ENCODE peak calls at places on chromosomes 5 and 9, in ten cellular contexts. One of them, this sample, is unnamed.
A peak's percentile ranks its signal among the peaks of the same experiment; 100 is the strongest.

GRCh38 chr5:136768457-136768856 is 403.1 kb upstream of the TRPC7 start:
- DNase-seq in adrenal gland: no peak
- DNase-seq in A549: no peak
- DNase-seq in NCI-H1092: no peak
- DNase-seq in iPS-NIHi11: no peak
- DNase-seq in non-pigmented ciliary epithelial cell: no peak
- DNase-seq in NCI-H226: no peak
- DNase-seq in left ventricle myocardium superior: no peak
- DNase-seq in activated CD4-positive, alpha-beta T cell treated with anti-CD3 and anti-CD28 coated beads, Interleukin-2, amount 50 U/mL, for 1 hour: no peak
- DNase-seq in SW 1271: no peak
- DNase-seq in this sample: no peak

GRCh38 chr5:57650360-57651069 is 167.9 kb upstream of the ACTBL2 start:
- DNase-seq in adrenal gland: peak; percentile 30
- DNase-seq in A549: peak; percentile 61
- DNase-seq in NCI-H1092: no peak
- DNase-seq in iPS-NIHi11: peak; percentile 57
- DNase-seq in non-pigmented ciliary epithelial cell: peak; percentile 35
- DNase-seq in NCI-H226: peak; percentile 67
- DNase-seq in left ventricle myocardium superior: no peak
- DNase-seq in activated CD4-positive, alpha-beta T cell treated with anti-CD3 and anti-CD28 coated beads, Interleukin-2, amount 50 U/mL, for 1 hour: no peak
- DNase-seq in SW 1271: peak; percentile 21
- DNase-seq in this sample: no peak

GRCh38 chr5:172049226-172049796 is 42.9 kb upstream of the FBXW11 start:
- DNase-seq in adrenal gland: no peak
- DNase-seq in A549: no peak
- DNase-seq in NCI-H1092: no peak
- DNase-seq in iPS-NIHi11: no peak
- DNase-seq in non-pigmented ciliary epithelial cell: no peak
- DNase-seq in NCI-H226: no peak
- DNase-seq in left ventricle myocardium superior: no peak
- DNase-seq in activated CD4-positive, alpha-beta T cell treated with anti-CD3 and anti-CD28 coated beads, Interleukin-2, amount 50 U/mL, for 1 hour: no peak
- DNase-seq in SW 1271: no peak
- DNase-seq in this sample: no peak

GRCh38 chr9:126673689-126674364 is 60.1 kb downstream of the LMX1B start:
- DNase-seq in adrenal gland: no peak
- DNase-seq in A549: peak; percentile 59
- DNase-seq in NCI-H1092: peak; percentile 33
- DNase-seq in iPS-NIHi11: no peak
- DNase-seq in non-pigmented ciliary epithelial cell: no peak
- DNase-seq in NCI-H226: no peak
- DNase-seq in left ventricle myocardium superior: no peak
- DNase-seq in activated CD4-positive, alpha-beta T cell treated with anti-CD3 and anti-CD28 coated beads, Interleukin-2, amount 50 U/mL, for 1 hour: no peak
- DNase-seq in SW 1271: no peak
- DNase-seq in this sample: no peak

GRCh38 chr5:179854356-179854755 is 4.3 kb downstream of the MRNIP start:
- DNase-seq in adrenal gland: no peak
- DNase-seq in A549: no peak
- DNase-seq in NCI-H1092: no peak
- DNase-seq in iPS-NIHi11: no peak
- DNase-seq in non-pigmented ciliary epithelial cell: no peak
- DNase-seq in NCI-H226: no peak
- DNase-seq in left ventricle myocardium superior: peak; percentile 3
- DNase-seq in activated CD4-positive, alpha-beta T cell treated with anti-CD3 and anti-CD28 coated beads, Interleukin-2, amount 50 U/mL, for 1 hour: no peak
- DNase-seq in SW 1271: no peak
- DNase-seq in this sample: no peak

GRCh38 chr5:165781703-165782102 is 2276.3 kb downstream of the MAT2B start:
- DNase-seq in adrenal gland: no peak
- DNase-seq in A549: no peak
- DNase-seq in NCI-H1092: no peak
- DNase-seq in iPS-NIHi11: no peak
- DNase-seq in non-pigmented ciliary epithelial cell: no peak
- DNase-seq in NCI-H226: no peak
- DNase-seq in left ventricle myocardium superior: no peak
- DNase-seq in activated CD4-positive, alpha-beta T cell treated with anti-CD3 and anti-CD28 coated beads, Interleukin-2, amount 50 U/mL, for 1 hour: no peak
- DNase-seq in SW 1271: no peak
- DNase-seq in this sample: no peak

GRCh38 chr5:82662340-82662739 is 384.2 kb upstream of the RPS23 start:
- DNase-seq in adrenal gland: no peak
- DNase-seq in A549: no peak
- DNase-seq in NCI-H1092: no peak
- DNase-seq in iPS-NIHi11: no peak
- DNase-seq in non-pigmented ciliary epithelial cell: no peak
- DNase-seq in NCI-H226: no peak
- DNase-seq in left ventricle myocardium superior: no peak
- DNase-seq in activated CD4-positive, alpha-beta T cell treated with anti-CD3 and anti-CD28 coated beads, Interleukin-2, amount 50 U/mL, for 1 hour: no peak
- DNase-seq in SW 1271: no peak
- DNase-seq in this sample: no peak

GRCh38 chr5:160369990-160370712 is at the start of gene C1QTNF2:
- DNase-seq in adrenal gland: no peak
- DNase-seq in A549: peak; percentile 6
- DNase-seq in NCI-H1092: no peak
- DNase-seq in iPS-NIHi11: peak; percentile 86
- DNase-seq in non-pigmented ciliary epithelial cell: peak; percentile 9
- DNase-seq in NCI-H226: peak; percentile 63
- DNase-seq in left ventricle myocardium superior: peak; percentile 77
- DNase-seq in activated CD4-positive, alpha-beta T cell treated with anti-CD3 and anti-CD28 coated beads, Interleukin-2, amount 50 U/mL, for 1 hour: no peak
- DNase-seq in SW 1271: no peak
- DNase-seq in this sample: peak; percentile 48

GRCh38 chr5:42494414-42494813 is 71.2 kb downstream of the GHR start:
- DNase-seq in adrenal gland: no peak
- DNase-seq in A549: no peak
- DNase-seq in NCI-H1092: no peak
- DNase-seq in iPS-NIHi11: no peak
- DNase-seq in non-pigmented ciliary epithelial cell: peak; percentile 5
- DNase-seq in NCI-H226: peak; percentile 89
- DNase-seq in left ventricle myocardium superior: no peak
- DNase-seq in activated CD4-positive, alpha-beta T cell treated with anti-CD3 and anti-CD28 coated beads, Interleukin-2, amount 50 U/mL, for 1 hour: no peak
- DNase-seq in SW 1271: no peak
- DNase-seq in this sample: no peak

GRCh38 chr5:145859897-145860296 is 12.9 kb downstream of the GRXCR2 start:
- DNase-seq in adrenal gland: no peak
- DNase-seq in A549: no peak
- DNase-seq in NCI-H1092: no peak
- DNase-seq in iPS-NIHi11: no peak
- DNase-seq in non-pigmented ciliary epithelial cell: no peak
- DNase-seq in NCI-H226: no peak
- DNase-seq in left ventricle myocardium superior: no peak
- DNase-seq in activated CD4-positive, alpha-beta T cell treated with anti-CD3 and anti-CD28 coated beads, Interleukin-2, amount 50 U/mL, for 1 hour: no peak
- DNase-seq in SW 1271: no peak
- DNase-seq in this sample: no peak

GRCh38 chr5:139847790-139848507 is 52.3 kb downstream of the PSD2 start:
- DNase-seq in adrenal gland: peak; percentile 56
- DNase-seq in A549: peak; percentile 35
- DNase-seq in NCI-H1092: no peak
- DNase-seq in iPS-NIHi11: peak; percentile 88
- DNase-seq in non-pigmented ciliary epithelial cell: no peak
- DNase-seq in NCI-H226: peak; percentile 18
- DNase-seq in left ventricle myocardium superior: peak; percentile 82
- DNase-seq in activated CD4-positive, alpha-beta T cell treated with anti-CD3 and anti-CD28 coated beads, Interleukin-2, amount 50 U/mL, for 1 hour: peak; percentile 76
- DNase-seq in SW 1271: no peak
- DNase-seq in this sample: no peak

GRCh38 chr5:139341187-139341688 is 416 bp upstream of the PAIP2 start:
- DNase-seq in adrenal gland: no peak
- DNase-seq in A549: no peak
- DNase-seq in NCI-H1092: no peak
- DNase-seq in iPS-NIHi11: no peak
- DNase-seq in non-pigmented ciliary epithelial cell: no peak
- DNase-seq in NCI-H226: no peak
- DNase-seq in left ventricle myocardium superior: no peak
- DNase-seq in activated CD4-positive, alpha-beta T cell treated with anti-CD3 and anti-CD28 coated beads, Interleukin-2, amount 50 U/mL, for 1 hour: no peak
- DNase-seq in SW 1271: no peak
- DNase-seq in this sample: no peak

GRCh38 chr9:124940521-124940893 is 376 bp downstream of the GOLGA1 start:
- DNase-seq in adrenal gland: no peak
- DNase-seq in A549: no peak
- DNase-seq in NCI-H1092: peak; percentile 64
- DNase-seq in iPS-NIHi11: no peak
- DNase-seq in non-pigmented ciliary epithelial cell: no peak
- DNase-seq in NCI-H226: peak; percentile 2
- DNase-seq in left ventricle myocardium superior: no peak
- DNase-seq in activated CD4-positive, alpha-beta T cell treated with anti-CD3 and anti-CD28 coated beads, Interleukin-2, amount 50 U/mL, for 1 hour: no peak
- DNase-seq in SW 1271: no peak
- DNase-seq in this sample: no peak

GRCh38 chr9:115301581-115301980 is 183.6 kb upstream of the TNC start:
- DNase-seq in adrenal gland: no peak
- DNase-seq in A549: no peak
- DNase-seq in NCI-H1092: no peak
- DNase-seq in iPS-NIHi11: no peak
- DNase-seq in non-pigmented ciliary epithelial cell: no peak
- DNase-seq in NCI-H226: no peak
- DNase-seq in left ventricle myocardium superior: no peak
- DNase-seq in activated CD4-positive, alpha-beta T cell treated with anti-CD3 and anti-CD28 coated beads, Interleukin-2, amount 50 U/mL, for 1 hour: no peak
- DNase-seq in SW 1271: no peak
- DNase-seq in this sample: no peak

GRCh38 chr5:181232593-181232992 is 9.5 kb downstream of the TRIM41 start:
- DNase-seq in adrenal gland: no peak
- DNase-seq in A549: no peak
- DNase-seq in NCI-H1092: no peak
- DNase-seq in iPS-NIHi11: no peak
- DNase-seq in non-pigmented ciliary epithelial cell: no peak
- DNase-seq in NCI-H226: no peak
- DNase-seq in left ventricle myocardium superior: no peak
- DNase-seq in activated CD4-positive, alpha-beta T cell treated with anti-CD3 and anti-CD28 coated beads, Interleukin-2, amount 50 U/mL, for 1 hour: no peak
- DNase-seq in SW 1271: no peak
- DNase-seq in this sample: no peak

GRCh38 chr5:74257645-74258328 is 382.7 kb downstream of the ENC1 start:
- DNase-seq in adrenal gland: no peak
- DNase-seq in A549: no peak
- DNase-seq in NCI-H1092: no peak
- DNase-seq in iPS-NIHi11: no peak
- DNase-seq in non-pigmented ciliary epithelial cell: no peak
- DNase-seq in NCI-H226: peak; percentile 54
- DNase-seq in left ventricle myocardium superior: peak; percentile 76
- DNase-seq in activated CD4-positive, alpha-beta T cell treated with anti-CD3 and anti-CD28 coated beads, Interleukin-2, amount 50 U/mL, for 1 hour: no peak
- DNase-seq in SW 1271: no peak
- DNase-seq in this sample: no peak

GRCh38 chr5:39274388-39275085 is 55.2 kb upstream of the FYB1 start:
- DNase-seq in adrenal gland: no peak
- DNase-seq in A549: no peak
- DNase-seq in NCI-H1092: no peak
- DNase-seq in iPS-NIHi11: no peak
- DNase-seq in non-pigmented ciliary epithelial cell: no peak
- DNase-seq in NCI-H226: no peak
- DNase-seq in left ventricle myocardium superior: no peak
- DNase-seq in activated CD4-positive, alpha-beta T cell treated with anti-CD3 and anti-CD28 coated beads, Interleukin-2, amount 50 U/mL, for 1 hour: no peak
- DNase-seq in SW 1271: no peak
- DNase-seq in this sample: no peak

GRCh38 chr5:141382469-141383294 is at the start of gene PCDHGA7:
- DNase-seq in adrenal gland: no peak
- DNase-seq in A549: peak; percentile 67
- DNase-seq in NCI-H1092: no peak
- DNase-seq in iPS-NIHi11: no peak
- DNase-seq in non-pigmented ciliary epithelial cell: no peak
- DNase-seq in NCI-H226: no peak
- DNase-seq in left ventricle myocardium superior: no peak
- DNase-seq in activated CD4-positive, alpha-beta T cell treated with anti-CD3 and anti-CD28 coated beads, Interleukin-2, amount 50 U/mL, for 1 hour: no peak
- DNase-seq in SW 1271: no peak
- DNase-seq in this sample: no peak

GRCh38 chr5:130135506-130135905 is 231.2 kb downstream of the CHSY3 start:
- DNase-seq in adrenal gland: no peak
- DNase-seq in A549: no peak
- DNase-seq in NCI-H1092: no peak
- DNase-seq in iPS-NIHi11: no peak
- DNase-seq in non-pigmented ciliary epithelial cell: peak; percentile 45
- DNase-seq in NCI-H226: peak; percentile 57
- DNase-seq in left ventricle myocardium superior: no peak
- DNase-seq in activated CD4-positive, alpha-beta T cell treated with anti-CD3 and anti-CD28 coated beads, Interleukin-2, amount 50 U/mL, for 1 hour: no peak
- DNase-seq in SW 1271: no peak
- DNase-seq in this sample: no peak

GRCh38 chr9:23587903-23588302 is 238.1 kb downstream of the ELAVL2 start:
- DNase-seq in adrenal gland: no peak
- DNase-seq in A549: no peak
- DNase-seq in NCI-H1092: no peak
- DNase-seq in iPS-NIHi11: peak; percentile 14
- DNase-seq in non-pigmented ciliary epithelial cell: no peak
- DNase-seq in NCI-H226: no peak
- DNase-seq in left ventricle myocardium superior: no peak
- DNase-seq in activated CD4-positive, alpha-beta T cell treated with anti-CD3 and anti-CD28 coated beads, Interleukin-2, amount 50 U/mL, for 1 hour: no peak
- DNase-seq in SW 1271: no peak
- DNase-seq in this sample: no peak

GRCh38 chr5:175671013-175671412 is 13.1 kb downstream of the HRH2 start:
- DNase-seq in adrenal gland: no peak
- DNase-seq in A549: no peak
- DNase-seq in NCI-H1092: no peak
- DNase-seq in iPS-NIHi11: no peak
- DNase-seq in non-pigmented ciliary epithelial cell: no peak
- DNase-seq in NCI-H226: no peak
- DNase-seq in left ventricle myocardium superior: no peak
- DNase-seq in activated CD4-positive, alpha-beta T cell treated with anti-CD3 and anti-CD28 coated beads, Interleukin-2, amount 50 U/mL, for 1 hour: no peak
- DNase-seq in SW 1271: no peak
- DNase-seq in this sample: no peak

GRCh38 chr5:143086851-143087637 is 316.4 kb downstream of the NR3C1 start:
- DNase-seq in adrenal gland: no peak
- DNase-seq in A549: peak; percentile 70
- DNase-seq in NCI-H1092: no peak
- DNase-seq in iPS-NIHi11: no peak
- DNase-seq in non-pigmented ciliary epithelial cell: no peak
- DNase-seq in NCI-H226: peak; percentile 60
- DNase-seq in left ventricle myocardium superior: no peak
- DNase-seq in activated CD4-positive, alpha-beta T cell treated with anti-CD3 and anti-CD28 coated beads, Interleukin-2, amount 50 U/mL, for 1 hour: no peak
- DNase-seq in SW 1271: no peak
- DNase-seq in this sample: no peak

GRCh38 chr5:159458217-159458711 is 128.0 kb upstream of the IL12B start:
- DNase-seq in adrenal gland: no peak
- DNase-seq in A549: no peak
- DNase-seq in NCI-H1092: no peak
- DNase-seq in iPS-NIHi11: no peak
- DNase-seq in non-pigmented ciliary epithelial cell: no peak
- DNase-seq in NCI-H226: no peak
- DNase-seq in left ventricle myocardium superior: no peak
- DNase-seq in activated CD4-positive, alpha-beta T cell treated with anti-CD3 and anti-CD28 coated beads, Interleukin-2, amount 50 U/mL, for 1 hour: no peak
- DNase-seq in SW 1271: no peak
- DNase-seq in this sample: no peak

GRCh38 chr9:5947912-5948311 is 57.2 kb downstream of the MLANA start:
- DNase-seq in adrenal gland: no peak
- DNase-seq in A549: no peak
- DNase-seq in NCI-H1092: no peak
- DNase-seq in iPS-NIHi11: peak; percentile 24
- DNase-seq in non-pigmented ciliary epithelial cell: no peak
- DNase-seq in NCI-H226: no peak
- DNase-seq in left ventricle myocardium superior: no peak
- DNase-seq in activated CD4-positive, alpha-beta T cell treated with anti-CD3 and anti-CD28 coated beads, Interleukin-2, amount 50 U/mL, for 1 hour: no peak
- DNase-seq in SW 1271: no peak
- DNase-seq in this sample: no peak

GRCh38 chr9:71863652-71864051 is 47.3 kb downstream of the ABHD17B start:
- DNase-seq in adrenal gland: no peak
- DNase-seq in A549: no peak
- DNase-seq in NCI-H1092: no peak
- DNase-seq in iPS-NIHi11: no peak
- DNase-seq in non-pigmented ciliary epithelial cell: no peak
- DNase-seq in NCI-H226: peak; percentile 43
- DNase-seq in left ventricle myocardium superior: no peak
- DNase-seq in activated CD4-positive, alpha-beta T cell treated with anti-CD3 and anti-CD28 coated beads, Interleukin-2, amount 50 U/mL, for 1 hour: no peak
- DNase-seq in SW 1271: no peak
- DNase-seq in this sample: peak; percentile 16

GRCh38 chr5:135310328-135310989 is 88.6 kb downstream of the MACROH2A1 start:
- DNase-seq in adrenal gland: no peak
- DNase-seq in A549: no peak
- DNase-seq in NCI-H1092: no peak
- DNase-seq in iPS-NIHi11: no peak
- DNase-seq in non-pigmented ciliary epithelial cell: peak; percentile 38
- DNase-seq in NCI-H226: peak; percentile 12
- DNase-seq in left ventricle myocardium superior: no peak
- DNase-seq in activated CD4-positive, alpha-beta T cell treated with anti-CD3 and anti-CD28 coated beads, Interleukin-2, amount 50 U/mL, for 1 hour: no peak
- DNase-seq in SW 1271: no peak
- DNase-seq in this sample: peak; percentile 61

GRCh38 chr5:33291216-33292000 is 149.4 kb upstream of the TARS1 start:
- DNase-seq in adrenal gland: no peak
- DNase-seq in A549: no peak
- DNase-seq in NCI-H1092: no peak
- DNase-seq in iPS-NIHi11: no peak
- DNase-seq in non-pigmented ciliary epithelial cell: no peak
- DNase-seq in NCI-H226: no peak
- DNase-seq in left ventricle myocardium superior: peak; percentile 31
- DNase-seq in activated CD4-positive, alpha-beta T cell treated with anti-CD3 and anti-CD28 coated beads, Interleukin-2, amount 50 U/mL, for 1 hour: no peak
- DNase-seq in SW 1271: no peak
- DNase-seq in this sample: no peak

GRCh38 chr5:32110081-32110696 is 63.9 kb downstream of the GOLPH3 start:
- DNase-seq in adrenal gland: no peak
- DNase-seq in A549: no peak
- DNase-seq in NCI-H1092: no peak
- DNase-seq in iPS-NIHi11: no peak
- DNase-seq in non-pigmented ciliary epithelial cell: no peak
- DNase-seq in NCI-H226: no peak
- DNase-seq in left ventricle myocardium superior: no peak
- DNase-seq in activated CD4-positive, alpha-beta T cell treated with anti-CD3 and anti-CD28 coated beads, Interleukin-2, amount 50 U/mL, for 1 hour: no peak
- DNase-seq in SW 1271: no peak
- DNase-seq in this sample: no peak

This sample was measured in AG04450.